ENCODE peak calls at places on chromosomes 7 and 10, in eight cellular contexts. R is A549, V is tibial nerve, Q is HepG2, Z is transverse colon, P is sigmoid colon, X is K562, L is upper lobe of left lung. I is an unnamed sample. For H3K4me1, the result is how much of the 10 kb centered on the place peaks cover.

GRCh38 chr10:127012071-127012768 is 107.0 kb downstream of the DOCK1 start:
- DNase-seq in Q (no peak), X (no peak), R (no peak), Z (no peak), L (no peak), V (no peak), P (no peak), I (no peak)

GRCh38 chr7:130380121-130380860 is at the start of gene CPA1:
- DNase-seq in Z (no peak), V (no peak), R (no peak), Q (no peak), L (no peak), P (no peak), X (no peak), I (no peak)

GRCh38 chr10:22436893-22437619 is 91.8 kb downstream of the SPAG6 start:
- DNase-seq in Z (peak), V (peak), R (no peak), P (peak), L (peak), X (no peak), Q (peak), I (peak)

GRCh38 chr10:7211857-7212577 is 198.8 kb downstream of the SFMBT2 start:
- DNase-seq in L (no peak), V (no peak), R (no peak), Z (no peak), Q (no peak), X (no peak), P (no peak), I (no peak)

GRCh38 chr7:128742206-128742605 is 3.0 kb downstream of the CALU start:
- DNase-seq in V (no peak), X (no peak), R (no peak), P (no peak), Z (no peak), Q (no peak), L (no peak), I (no peak)

GRCh38 chr7:108002726-108003590 is at the start of gene LAMB1:
- DNase-seq in Q (peak), Z (peak), L (peak), X (peak), R (peak), P (peak), V (peak), I (peak)

GRCh38 chr10:102660891-102661613 is 16.8 kb downstream of the TRIM8 start:
- DNase-seq in P (peak), Q (peak), R (no peak), Z (peak), X (peak), V (no peak), L (peak), I (peak)

GRCh38 chr10:86775056-86775858 is 18.8 kb downstream of the BMPR1A start:
- DNase-seq in P (no peak), Q (peak), R (no peak), Z (no peak), X (peak), V (no peak), L (no peak), I (no peak)

GRCh38 chr7:101099969-101100781 is 14.9 kb downstream of the TRIM56 start:
- DNase-seq in V (peak), Z (peak), P (peak), L (peak), X (peak), Q (peak), R (peak), I (peak)

GRCh38 chr7:28410628-28411578 is 1.4 kb upstream of the CREB5 start:
- DNase-seq in L (no peak), V (peak), X (no peak), Z (peak), Q (no peak), R (no peak), P (peak), I (no peak)
- TF ChIP-seq EP300 in L (no peak), V (no peak), X (no peak), Z (no peak), Q (no peak), R (no peak), P (no peak), I (no peak)

GRCh38 chr7:1151156-1151555 is 8.8 kb downstream of the ZFAND2A start:
- DNase-seq in Z (no peak), P (no peak), R (no peak), Q (no peak), L (no peak), V (no peak), X (no peak), I (no peak)
- H3K4me1 ChIP-seq in Z (under half), P (under half), R (under half), Q (under half), L (under half), V (under half), X (under half), I (under half)

GRCh38 chr10:45446858-45447257 is 72.8 kb downstream of the ALOX5 start:
- DNase-seq in X (no peak), Q (no peak), R (no peak), Z (no peak), V (no peak), L (no peak), P (no peak), I (no peak)
- TF ChIP-seq EP300 in X (no peak), Q (no peak), R (no peak), Z (no peak), V (no peak), L (no peak), P (no peak), I (no peak)

DNA sequence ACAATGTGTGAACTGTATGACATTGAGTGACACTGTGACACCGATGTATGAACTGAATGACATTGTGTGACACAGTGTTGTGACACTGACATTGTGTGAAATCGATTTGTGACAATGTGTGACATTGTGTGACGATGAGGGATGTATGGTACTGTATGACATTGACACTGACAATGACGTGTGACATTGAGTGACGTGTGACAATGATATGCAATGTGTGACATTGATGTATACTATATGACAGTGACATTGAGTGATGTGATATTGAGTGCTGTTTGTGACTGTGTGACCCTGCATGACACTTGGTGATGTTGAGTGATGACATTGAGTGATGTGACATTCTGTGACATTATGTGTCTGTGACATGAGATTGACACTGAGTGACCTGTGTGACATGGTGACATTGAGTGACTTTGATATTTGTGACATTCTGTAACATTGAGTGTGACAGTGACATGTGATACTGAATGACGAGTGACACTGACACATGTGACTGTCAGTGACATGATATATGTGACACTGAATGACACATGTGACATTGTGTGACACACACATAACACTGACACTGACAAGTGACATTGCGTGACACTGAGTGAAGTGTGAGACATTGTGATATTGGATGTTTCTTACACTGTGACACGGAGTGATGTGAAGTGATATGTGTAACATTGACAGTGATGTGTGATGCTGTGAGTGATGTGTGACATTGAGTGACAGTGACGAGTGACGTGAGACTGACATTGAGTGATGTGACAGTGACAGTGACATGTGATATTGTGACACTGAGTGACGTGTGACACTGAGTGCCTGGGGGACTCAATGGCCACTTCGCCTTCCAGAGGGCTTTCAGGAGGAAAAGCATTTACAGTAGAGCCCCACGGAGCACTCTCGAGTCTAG is 167.5 kb downstream of the PRKAG2 start:
- DNase-seq in X (no peak), L (no peak), Z (no peak), Q (no peak), R (no peak), P (no peak), V (no peak), I (no peak)
- H3K4me1 ChIP-seq in X (under half), L (under half), Z (under half), Q (under half), R (under half), P (under half), V (under half), I (under half)

GRCh38 chr10:58389024-58389423 is 3.8 kb downstream of the TFAM start:
- DNase-seq in P (no peak), V (no peak), Z (no peak), L (no peak), R (no peak), X (no peak), Q (no peak), I (no peak)

GRCh38 chr10:58397830-58398229 is 12.6 kb downstream of the TFAM start:
- DNase-seq in L (no peak), Z (no peak), V (no peak), R (no peak), P (no peak), X (no peak), Q (no peak), I (no peak)

GRCh38 chr10:58396057-58396456 is 10.8 kb downstream of the TFAM start:
- DNase-seq in P (no peak), Q (no peak), R (no peak), Z (no peak), X (no peak), L (no peak), V (no peak), I (no peak)

GRCh38 chr10:58394471-58394870 is 9.3 kb downstream of the TFAM start:
- DNase-seq in P (no peak), X (no peak), V (no peak), Q (no peak), R (no peak), Z (no peak), L (no peak), I (no peak)

GRCh38 chr10:58393317-58393716 is 8.1 kb downstream of the TFAM start:
- DNase-seq in Q (no peak), P (no peak), Z (no peak), X (no peak), R (no peak), L (no peak), V (no peak), I (no peak)
- TF ChIP-seq EP300 in Q (no peak), P (no peak), Z (no peak), X (no peak), R (no peak), L (no peak), V (no peak), I (no peak)

DNA sequence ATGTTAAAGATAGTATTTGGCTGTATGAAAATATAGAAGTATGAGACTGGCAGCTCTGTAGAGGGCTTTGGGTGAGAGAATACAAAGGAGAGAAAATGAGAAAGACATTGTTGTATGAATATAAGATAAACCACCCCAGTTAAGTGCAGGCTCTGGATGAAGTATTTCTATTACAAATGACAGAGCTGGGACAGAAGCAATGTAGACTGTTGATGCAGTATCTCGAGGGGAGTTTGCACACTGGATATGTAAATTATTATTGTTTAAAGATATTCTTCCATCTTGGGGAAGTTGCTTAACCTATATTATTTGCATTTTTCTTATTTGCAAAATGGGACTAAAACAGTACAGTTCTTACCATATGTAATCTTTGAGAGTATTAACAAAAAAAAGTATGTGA is 31.5 kb downstream of the ENTPD1 start:
- DNase-seq in P (no peak), Z (no peak), V (no peak), R (no peak), L (no peak), Q (no peak), X (no peak), I (no peak)
- H3K4me1 ChIP-seq in P (under half), Z (under half), V (under half), R (under half), L (under half), Q (under half), X (under half), I (under half)

DNA sequence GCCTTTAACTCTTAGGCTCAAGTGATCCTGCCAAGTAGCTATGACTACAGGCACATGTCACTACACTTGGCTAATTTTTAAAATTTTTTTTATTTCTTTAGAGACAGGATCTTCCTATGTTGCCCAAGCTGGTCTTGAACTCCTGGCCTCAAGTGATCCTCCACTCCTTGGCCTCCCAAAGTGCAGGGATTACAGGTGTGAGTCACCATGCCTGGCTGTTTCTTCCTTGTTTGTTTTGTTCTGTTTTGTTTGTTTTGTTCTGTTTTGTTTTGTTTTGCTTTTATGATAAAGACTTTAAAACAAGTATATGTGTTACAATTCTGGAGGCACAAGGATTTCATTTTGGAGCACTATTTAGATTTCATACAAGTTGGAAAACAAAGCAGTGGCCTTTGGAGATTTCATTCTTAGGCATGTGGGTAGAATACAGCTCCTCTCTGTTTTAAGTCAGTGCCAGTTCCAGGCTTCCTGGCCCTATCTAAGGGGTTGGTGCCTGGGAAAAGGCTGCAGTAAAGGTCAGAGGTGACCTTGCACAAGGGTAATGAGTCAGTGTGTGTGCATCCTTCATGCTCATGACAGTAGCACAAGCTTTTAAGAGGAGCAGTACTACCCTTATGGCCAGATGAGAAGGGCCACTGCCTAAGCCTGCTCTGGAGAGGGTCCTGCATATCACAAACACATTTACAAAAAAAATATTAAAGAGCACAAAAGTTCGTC is 17.8 kb downstream of the FGFBP3 start:
- DNase-seq in P (no peak), R (peak), X (peak), L (no peak), V (no peak), Q (peak), Z (no peak), I (no peak)
- TF ChIP-seq EP300 in P (no peak), R (no peak), X (no peak), L (no peak), V (no peak), Q (no peak), Z (no peak), I (no peak)